ENCODE peak calls at places on chromosomes 12 and 14, in ten cellular contexts. S, V, J, M, T, L, Z, G, O and D are unnamed samples.

GRCh38 chr12:50201987-50202521 is 34.9 kb upstream of the CERS5 start:
- DNase-seq in S (no peak), V (no peak), J (no peak), M (no peak), T (no peak), L (peak; percentile 81), Z (no peak), G (no peak), O (no peak), D (peak; percentile 33)

GRCh38 chr12:91967590-91967989 is 178.1 kb downstream of the BTG1 start:
- DNase-seq in S (no peak), V (no peak), J (no peak), M (no peak), T (peak; percentile 40), L (no peak), Z (no peak), G (no peak), O (no peak), D (no peak)

GRCh38 chr12:48788522-48788851 is 402 bp downstream of the ADCY6 start:
- DNase-seq in S (no peak), V (no peak), J (no peak), M (peak; percentile 87), T (no peak), L (peak; percentile 12), Z (no peak), G (no peak), O (no peak), D (no peak)

GRCh38 chr14:95328876-95329503 is 9.3 kb upstream of the CLMN start:
- DNase-seq in S (no peak), V (no peak), J (no peak), M (no peak), T (no peak), L (no peak), Z (no peak), G (no peak), O (no peak), D (no peak)

GRCh38 chr14:54610051-54610977 is 43.4 kb downstream of the SAMD4A start:
- DNase-seq in S (no peak), V (no peak), J (no peak), M (no peak), T (no peak), L (no peak), Z (no peak), G (no peak), O (no peak), D (no peak)

GRCh38 chr14:76956253-76957090 is 72.0 kb downstream of the IRF2BPL start:
- DNase-seq in S (peak; percentile 76), V (peak; percentile 94), J (peak; percentile 93), M (peak; percentile 96), T (peak; percentile 96), L (peak; percentile 99), Z (peak; percentile 77), G (peak; percentile 66), O (peak; percentile 95), D (peak; percentile 96)

GRCh38 chr14:57189070-57189469 is 79.6 kb downstream of the EXOC5 start:
- DNase-seq in S (no peak), V (no peak), J (no peak), M (no peak), T (no peak), L (no peak), Z (no peak), G (peak; percentile 6), O (no peak), D (peak; percentile 4)

GRCh38 chr12:68222336-68222735 is 3.3 kb downstream of the IL26 start:
- DNase-seq in S (no peak), V (no peak), J (no peak), M (no peak), T (no peak), L (no peak), Z (no peak), G (no peak), O (no peak), D (no peak)

GRCh38 chr12:4154672-4155225 is 118.8 kb upstream of the CCND2 start:
- DNase-seq in S (no peak), V (no peak), J (no peak), M (no peak), T (no peak), L (no peak), Z (no peak), G (no peak), O (no peak), D (no peak)

GRCh38 chr12:4156317-4156716 is 117.2 kb upstream of the CCND2 start:
- DNase-seq in S (no peak), V (no peak), J (no peak), M (no peak), T (no peak), L (no peak), Z (no peak), G (no peak), O (no peak), D (no peak)

GRCh38 chr12:4151362-4152121 is 122.0 kb upstream of the CCND2 start:
- DNase-seq in S (no peak), V (no peak), J (no peak), M (no peak), T (no peak), L (no peak), Z (no peak), G (no peak), O (no peak), D (no peak)

GRCh38 chr12:4152145-4152795 is 121.3 kb upstream of the CCND2 start:
- DNase-seq in S (no peak), V (no peak), J (no peak), M (no peak), T (no peak), L (no peak), Z (no peak), G (no peak), O (no peak), D (no peak)

GRCh38 chr12:4153343-4153892 is 120.1 kb upstream of the CCND2 start:
- DNase-seq in S (no peak), V (no peak), J (no peak), M (no peak), T (no peak), L (no peak), Z (no peak), G (no peak), O (no peak), D (no peak)
- H3K27ac ChIP-seq in S (no peak overlapping the region), V (no peak overlapping the region), J (no peak overlapping the region), M (no peak overlapping the region), T (no peak overlapping the region), L (no peak overlapping the region), Z (no peak overlapping the region), G (no peak overlapping the region), O (no peak overlapping the region), D (no peak overlapping the region)

GRCh38 chr14:102911541-102911951 is 10.9 kb upstream of the AMN start:
- DNase-seq in S (no peak), V (no peak), J (no peak), M (peak; percentile 47), T (no peak), L (no peak), Z (no peak), G (no peak), O (no peak), D (no peak)

GRCh38 chr14:102915292-102916110 is 7.0 kb upstream of the AMN start:
- DNase-seq in S (no peak), V (no peak), J (no peak), M (peak; percentile 57), T (no peak), L (no peak), Z (no peak), G (no peak), O (no peak), D (no peak)

GRCh38 chr14:102914474-102915291 is 7.8 kb upstream of the AMN start:
- DNase-seq in S (no peak), V (no peak), J (no peak), M (peak; percentile 81), T (no peak), L (no peak), Z (no peak), G (no peak), O (no peak), D (no peak)

GRCh38 chr14:102911991-102912761 is 10.3 kb upstream of the AMN start:
- DNase-seq in S (no peak), V (peak; percentile 31), J (no peak), M (peak; percentile 61), T (no peak), L (no peak), Z (no peak), G (no peak), O (no peak), D (no peak)

GRCh38 chr14:102913341-102914211 is 8.9 kb upstream of the AMN start:
- DNase-seq in S (no peak), V (peak; percentile 39), J (no peak), M (peak; percentile 68), T (no peak), L (no peak), Z (no peak), G (peak; percentile 43), O (no peak), D (no peak)
- TF ChIP-seq POLR2A in S (no peak), V (no peak), J (no peak), M (no peak), T (no peak), L (no peak), Z (no peak), G (no peak), O (no peak), D (no peak)

DNA sequence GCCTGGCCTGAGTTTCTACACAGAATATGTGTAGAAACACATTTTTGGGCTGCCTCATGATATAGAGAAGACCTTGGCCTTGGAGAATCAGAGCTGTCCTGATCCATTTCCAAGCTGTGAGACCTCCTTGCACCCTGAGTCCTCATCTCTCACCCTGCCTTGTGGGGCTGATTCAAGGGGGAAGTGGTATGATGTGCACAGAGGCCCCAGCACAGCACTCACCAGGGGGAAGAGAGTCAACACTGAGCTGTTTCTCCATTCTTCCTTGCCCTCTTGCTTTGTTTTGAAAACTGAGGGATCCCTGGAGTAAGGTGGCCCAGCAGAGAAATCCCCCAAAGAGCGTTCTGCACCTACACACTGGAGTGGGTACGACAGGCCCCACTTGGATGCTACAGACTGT is 59.1 kb downstream of the PITPNM2 start:
- DNase-seq in S (no peak), V (no peak), J (no peak), M (no peak), T (no peak), L (no peak), Z (no peak), G (no peak), O (no peak), D (no peak)
- TF ChIP-seq CTCF in S (no peak), V (no peak), J (no peak), M (no peak), T (no peak), L (no peak), Z (no peak), G (no peak), O (no peak), D (no peak)

GRCh38 chr14:104051092-104051813 is 34.2 kb upstream of the ASPG start:
- DNase-seq in S (no peak), V (no peak), J (no peak), M (no peak), T (no peak), L (no peak), Z (no peak), G (no peak), O (no peak), D (no peak)

GRCh38 chr14:104049576-104050240 is 35.8 kb upstream of the ASPG start:
- DNase-seq in S (no peak), V (no peak), J (no peak), M (no peak), T (no peak), L (no peak), Z (no peak), G (no peak), O (no peak), D (peak; percentile 89)

GRCh38 chr14:104048758-104049496 is 36.6 kb upstream of the ASPG start:
- DNase-seq in S (no peak), V (no peak), J (no peak), M (no peak), T (no peak), L (no peak), Z (no peak), G (no peak), O (no peak), D (peak; percentile 71)

GRCh38 chr14:104044016-104044415 is 41.5 kb upstream of the ASPG start:
- DNase-seq in S (no peak), V (no peak), J (no peak), M (no peak), T (no peak), L (no peak), Z (no peak), G (no peak), O (no peak), D (no peak)

GRCh38 chr14:104047761-104048160 is 37.7 kb upstream of the ASPG start:
- DNase-seq in S (no peak), V (no peak), J (no peak), M (no peak), T (no peak), L (no peak), Z (no peak), G (no peak), O (no peak), D (no peak)
- H3K27ac ChIP-seq in S (no peak overlapping the region), V (no peak overlapping the region), J (no peak overlapping the region), M (no peak overlapping the region), T (peak overlapping the region; percentile 77), L (no peak overlapping the region), Z (no peak overlapping the region), G (no peak overlapping the region), O (no peak overlapping the region), D (peak overlapping the region; percentile 98)